ENCODE peak calls at places on chromosomes 16 and 17, in four cellular contexts. One of them, this sample, is unnamed. For H3K4me1, the result is how much of the 10 kb centered on the place peaks cover.

GRCh38 chr17:80524150-80524712 is 20.4 kb upstream of the RPTOR start:
- DNase-seq in astrocyte: no peak
- DNase-seq in Peyer's patch: no peak
- DNase-seq in transverse colon: no peak
- DNase-seq in this sample: no peak

GRCh38 chr17:36935681-36936454 is 1.4 kb upstream of the LHX1 start:
- DNase-seq in Peyer's patch: peak
- DNase-seq in transverse colon: no peak
- DNase-seq in astrocyte: no peak
- DNase-seq in this sample: no peak

GRCh38 chr16:27033281-27033680 is 33.4 kb upstream of the C16orf82 start:
- DNase-seq in astrocyte: no peak
- DNase-seq in Peyer's patch: no peak
- DNase-seq in transverse colon: no peak
- DNase-seq in this sample: no peak

GRCh38 chr16:87339086-87339723 is 22.0 kb upstream of the C16orf95 start:
- DNase-seq in Peyer's patch: no peak
- DNase-seq in astrocyte: no peak
- DNase-seq in transverse colon: no peak
- DNase-seq in this sample: no peak

GRCh38 chr16:18999045-18999393 is 15.3 kb downstream of the TMC7 start:
- DNase-seq in astrocyte: no peak
- DNase-seq in transverse colon: no peak
- DNase-seq in Peyer's patch: no peak
- DNase-seq in this sample: no peak

GRCh38 chr16:57245472-57246113 is 534 bp downstream of the ARL2BP start:
- DNase-seq in Peyer's patch: no peak
- DNase-seq in transverse colon: peak
- DNase-seq in astrocyte: no peak
- DNase-seq in this sample: peak

GRCh38 chr17:66716236-66717026 is 118.5 kb upstream of the CACNG5 start:
- DNase-seq in astrocyte: peak
- DNase-seq in transverse colon: no peak
- DNase-seq in Peyer's patch: no peak
- DNase-seq in this sample: no peak

GRCh38 chr16:77555781-77556180 is 120.9 kb upstream of the ADAMTS18 start:
- DNase-seq in Peyer's patch: no peak
- DNase-seq in astrocyte: peak
- DNase-seq in transverse colon: no peak
- DNase-seq in this sample: no peak

GRCh38 chr17:65131946-65132345 is 5.2 kb upstream of the RGS9 start:
- DNase-seq in astrocyte: peak
- DNase-seq in transverse colon: no peak
- DNase-seq in Peyer's patch: no peak
- DNase-seq in this sample: no peak

GRCh38 chr17:58096892-58097291 is 13.7 kb downstream of the DYNLL2 start:
- DNase-seq in astrocyte: no peak
- DNase-seq in transverse colon: no peak
- DNase-seq in Peyer's patch: no peak
- DNase-seq in this sample: no peak

GRCh38 chr17:34895388-34895787 is 65.9 kb downstream of the CCT6B start:
- DNase-seq in astrocyte: no peak
- DNase-seq in transverse colon: no peak
- DNase-seq in Peyer's patch: no peak
- DNase-seq in this sample: no peak

GRCh38 chr16:54241525-54241924 is 45.1 kb downstream of the IRX3 start:
- DNase-seq in transverse colon: no peak
- DNase-seq in astrocyte: no peak
- DNase-seq in Peyer's patch: no peak
- DNase-seq in this sample: no peak

GRCh38 chr16:67206129-67206837 is 7.4 kb downstream of the ELMO3 start:
- DNase-seq in Peyer's patch: no peak
- DNase-seq in transverse colon: no peak
- DNase-seq in astrocyte: no peak
- DNase-seq in this sample: no peak

GRCh38 chr16:17354121-17354750 is 116.5 kb downstream of the XYLT1 start:
- DNase-seq in transverse colon: no peak
- DNase-seq in astrocyte: no peak
- DNase-seq in Peyer's patch: no peak
- DNase-seq in this sample: no peak

GRCh38 chr17:35297666-35298065 is 54.8 kb downstream of the SLFN5 start:
- DNase-seq in astrocyte: no peak
- DNase-seq in transverse colon: no peak
- DNase-seq in Peyer's patch: no peak
- DNase-seq in this sample: no peak

GRCh38 chr16:87358250-87358649 is 25.3 kb downstream of the FBXO31 start:
- DNase-seq in transverse colon: no peak
- DNase-seq in Peyer's patch: no peak
- DNase-seq in astrocyte: no peak
- DNase-seq in this sample: no peak

GRCh38 chr16:49928176-49928892 is 72.4 kb upstream of the ZNF423 start:
- DNase-seq in Peyer's patch: no peak
- DNase-seq in transverse colon: no peak
- DNase-seq in astrocyte: no peak
- DNase-seq in this sample: no peak

GRCh38 chr17:62778990-62779681 is 29.0 kb downstream of the MARCHF10 start:
- DNase-seq in Peyer's patch: peak
- DNase-seq in astrocyte: peak
- DNase-seq in transverse colon: peak
- DNase-seq in this sample: peak

GRCh38 chr17:42132941-42133340 is 10.3 kb downstream of the HSPB9 start:
- DNase-seq in transverse colon: peak
- DNase-seq in astrocyte: peak
- DNase-seq in Peyer's patch: peak
- DNase-seq in this sample: peak

GRCh38 chr17:45092932-45093430 is 31.9 kb downstream of the NMT1 start:
- DNase-seq in astrocyte: peak
- DNase-seq in Peyer's patch: no peak
- DNase-seq in transverse colon: peak
- DNase-seq in this sample: peak

GRCh38 chr16:48340054-48340453 is 45.2 kb downstream of the SIAH1 start:
- DNase-seq in transverse colon: no peak
- DNase-seq in Peyer's patch: no peak
- DNase-seq in astrocyte: no peak
- DNase-seq in this sample: no peak

GRCh38 chr16:64181526-64181925 is 940.3 kb downstream of the CDH11 start:
- DNase-seq in astrocyte: no peak
- DNase-seq in transverse colon: no peak
- DNase-seq in Peyer's patch: no peak
- DNase-seq in this sample: no peak

GRCh38 chr16:50270510-50271147 is 4.3 kb downstream of the ADCY7 start:
- DNase-seq in transverse colon: no peak
- DNase-seq in astrocyte: no peak
- DNase-seq in Peyer's patch: peak
- DNase-seq in this sample: no peak

GRCh38 chr17:40069751-40070643 is 7.2 kb downstream of the THRA start:
- DNase-seq in Peyer's patch: peak
- DNase-seq in astrocyte: peak
- DNase-seq in transverse colon: peak
- DNase-seq in this sample: peak

GRCh38 chr17:42039794-42040763 is 10.3 kb downstream of the C17orf113 start:
- DNase-seq in astrocyte: no peak
- DNase-seq in Peyer's patch: no peak
- DNase-seq in transverse colon: no peak
- DNase-seq in this sample: no peak

GRCh38 chr17:17079761-17080160 is 37.5 kb downstream of the MPRIP start:
- DNase-seq in Peyer's patch: peak
- DNase-seq in astrocyte: no peak
- DNase-seq in transverse colon: no peak
- DNase-seq in this sample: no peak

GRCh38 chr16:78331749-78332148 is 232.3 kb downstream of the WWOX start:
- DNase-seq in astrocyte: no peak
- DNase-seq in Peyer's patch: no peak
- DNase-seq in transverse colon: no peak
- DNase-seq in this sample: no peak

GRCh38 chr17:78040561-78041400 is 82.3 kb downstream of the TNRC6C start:
- DNase-seq in astrocyte: peak
- DNase-seq in transverse colon: peak
- DNase-seq in Peyer's patch: peak
- DNase-seq in this sample: peak

GRCh38 chr17:50152736-50153135 is 2.3 kb upstream of the PPP1R9B start:
- DNase-seq in Peyer's patch: no peak
- DNase-seq in transverse colon: no peak
- DNase-seq in astrocyte: no peak
- DNase-seq in this sample: no peak

GRCh38 chr17:50149425-50150353 is 788 bp downstream of the PPP1R9B start:
- DNase-seq in astrocyte: peak
- DNase-seq in Peyer's patch: peak
- DNase-seq in transverse colon: peak
- DNase-seq in this sample: peak

GRCh38 chr17:50151937-50152547 is 1.6 kb upstream of the PPP1R9B start:
- DNase-seq in transverse colon: peak
- DNase-seq in astrocyte: peak
- DNase-seq in Peyer's patch: peak
- DNase-seq in this sample: peak

GRCh38 chr17:50150354-50151040 is at the start of gene PPP1R9B:
- DNase-seq in Peyer's patch: no peak
- DNase-seq in astrocyte: no peak
- DNase-seq in transverse colon: no peak
- DNase-seq in this sample: no peak

DNA sequence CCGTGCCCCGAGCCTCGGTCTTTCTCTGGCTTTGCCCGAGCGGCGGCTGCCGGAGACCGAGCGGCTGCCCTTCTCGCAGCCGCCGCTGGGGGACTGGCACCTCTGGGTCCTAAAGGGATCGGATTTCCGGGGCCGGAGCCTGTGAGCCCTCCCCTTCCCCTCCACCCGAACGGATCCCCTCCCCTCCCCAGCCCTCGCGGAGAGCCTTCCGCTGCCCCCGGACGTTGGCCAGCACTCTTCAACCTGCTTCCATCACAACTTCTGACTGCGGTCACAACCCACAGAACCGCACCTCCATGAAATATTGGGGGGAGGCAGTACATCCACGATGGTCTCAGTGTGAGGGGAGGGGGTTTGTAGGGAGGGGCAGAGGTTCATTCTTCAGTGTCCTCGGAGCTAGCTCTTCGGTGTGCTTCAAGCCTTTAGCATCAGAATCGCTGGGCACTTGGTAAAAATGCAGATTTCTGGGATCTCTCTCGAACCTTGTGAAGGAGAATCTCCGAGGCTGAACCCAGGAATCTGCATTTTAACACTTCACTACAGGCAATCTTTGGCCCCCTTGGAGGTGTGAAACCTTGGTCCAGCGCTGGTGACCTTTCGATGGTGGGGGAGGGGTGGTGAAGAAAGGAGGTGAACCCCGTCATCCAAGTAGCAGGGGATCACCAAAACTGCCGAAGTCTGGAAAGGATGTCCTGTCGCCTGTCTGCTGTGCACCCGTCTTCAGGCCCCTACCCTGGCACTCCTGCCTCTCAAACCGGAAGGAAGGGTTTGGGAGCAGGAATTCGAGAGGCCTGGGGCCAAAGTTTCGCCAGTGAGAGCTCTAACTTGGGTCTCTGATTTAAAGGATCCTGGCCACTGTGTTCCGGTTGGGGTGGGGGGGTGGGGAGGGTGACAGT is 812 bp upstream of the PPP1R9B start:
- DNase-seq in transverse colon: peak
- DNase-seq in Peyer's patch: peak
- DNase-seq in astrocyte: peak
- DNase-seq in this sample: peak
- H3K4me1 ChIP-seq in transverse colon: half or more
- H3K4me1 ChIP-seq in Peyer's patch: under half
- H3K4me1 ChIP-seq in astrocyte: under half
- H3K4me1 ChIP-seq in this sample: half or more

GRCh38 chr17:49035470-49036269 is 38.5 kb downstream of the IGF2BP1 start:
- DNase-seq in astrocyte: no peak
- DNase-seq in Peyer's patch: no peak
- DNase-seq in transverse colon: peak
- DNase-seq in this sample: peak

GRCh38 chr17:49031965-49032928 is 35.1 kb downstream of the IGF2BP1 start:
- DNase-seq in transverse colon: peak
- DNase-seq in Peyer's patch: no peak
- DNase-seq in astrocyte: peak
- DNase-seq in this sample: peak

GRCh38 chr17:49038138-49038537 is 41.0 kb downstream of the IGF2BP1 start:
- DNase-seq in Peyer's patch: no peak
- DNase-seq in transverse colon: no peak
- DNase-seq in astrocyte: no peak
- DNase-seq in this sample: no peak

GRCh38 chr17:49038544-49038943 is 41.4 kb downstream of the IGF2BP1 start:
- DNase-seq in transverse colon: no peak
- DNase-seq in astrocyte: no peak
- DNase-seq in Peyer's patch: no peak
- DNase-seq in this sample: no peak

GRCh38 chr17:49036270-49036626 is 39.1 kb downstream of the IGF2BP1 start:
- DNase-seq in astrocyte: no peak
- DNase-seq in transverse colon: no peak
- DNase-seq in Peyer's patch: no peak
- DNase-seq in this sample: no peak
- TF ChIP-seq CTCF in astrocyte: no peak
- TF ChIP-seq CTCF in transverse colon: no peak
- TF ChIP-seq CTCF in Peyer's patch: no peak
- TF ChIP-seq CTCF in this sample: no peak

GRCh38 chr16:70422543-70422942 is 16.4 kb downstream of the ST3GAL2 start:
- DNase-seq in Peyer's patch: no peak
- DNase-seq in transverse colon: no peak
- DNase-seq in astrocyte: no peak
- DNase-seq in this sample: no peak
- H3K27ac ChIP-seq in Peyer's patch: no peak
- H3K27ac ChIP-seq in transverse colon: no peak
- H3K27ac ChIP-seq in astrocyte: no peak
- H3K27ac ChIP-seq in this sample: peak

GRCh38 chr17:83200746-83201145 is 121.3 kb downstream of the METRNL start:
- DNase-seq in Peyer's patch: no peak
- DNase-seq in transverse colon: no peak
- DNase-seq in astrocyte: no peak
- DNase-seq in this sample: no peak
- H3K4me1 ChIP-seq in Peyer's patch: under half
- H3K4me1 ChIP-seq in transverse colon: under half
- H3K4me1 ChIP-seq in astrocyte: under half
- H3K4me1 ChIP-seq in this sample: under half

DNA sequence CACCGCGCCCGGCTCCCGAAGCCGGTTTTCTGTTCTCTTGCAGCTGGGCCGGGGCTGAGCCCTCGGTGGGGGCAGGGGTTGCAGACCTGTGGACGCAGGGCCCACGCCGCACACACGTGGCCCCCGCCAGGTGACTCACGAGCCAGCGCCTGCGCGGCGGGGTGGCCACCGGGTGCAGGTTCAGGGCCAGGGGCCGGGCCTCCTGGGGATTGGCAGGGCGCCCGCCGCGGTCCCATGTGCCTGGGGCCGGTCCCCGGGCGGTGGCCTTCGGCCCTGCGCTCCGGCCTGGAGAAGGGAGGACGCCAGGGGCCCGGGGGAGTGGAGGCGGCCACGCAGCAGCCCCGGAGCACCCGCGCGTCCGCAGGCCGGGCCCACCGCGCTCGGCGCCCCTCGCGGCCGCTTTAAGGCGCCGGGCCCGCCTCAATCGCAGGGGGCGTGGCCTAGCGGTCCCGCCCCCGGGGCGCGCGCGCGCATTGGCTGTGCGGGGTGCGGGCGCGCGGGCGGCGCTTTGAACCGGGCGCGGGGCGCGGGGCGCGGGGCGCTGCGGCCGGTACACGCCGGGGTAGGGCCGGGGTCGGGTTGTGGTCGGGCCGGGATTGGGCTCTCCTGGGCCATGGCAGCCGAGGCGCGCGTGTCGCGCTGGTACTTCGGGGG is at the start of gene SLC25A10:
- DNase-seq in Peyer's patch: peak
- DNase-seq in astrocyte: peak
- DNase-seq in transverse colon: peak
- DNase-seq in this sample: peak
- TF ChIP-seq CTCF in Peyer's patch: peak
- TF ChIP-seq CTCF in astrocyte: no peak
- TF ChIP-seq CTCF in transverse colon: no peak
- TF ChIP-seq CTCF in this sample: no peak

This sample was measured in stomach.